ENCODE peak calls at places on chromosome 21, in four cellular contexts. N, O, R and L are unnamed samples.

GRCh38 chr21:17506936-17507335 is 5.9 kb upstream of the CXADR start:
- DNase-seq in R (no peak), N (no peak), O (no peak), L (no peak)

GRCh38 chr21:31880816-31881215 is 8.0 kb downstream of the HUNK start:
- DNase-seq in N (no peak), R (no peak), O (no peak), L (no peak)

GRCh38 chr21:20016431-20017005 is 981.7 kb upstream of the NCAM2 start:
- DNase-seq in N (no peak), R (no peak), O (no peak), L (peak)

GRCh38 chr21:39575778-39576177 is 37.0 kb upstream of the B3GALT5 start:
- DNase-seq in N (no peak), R (no peak), O (no peak), L (no peak)

GRCh38 chr21:15722591-15723324 is 7.0 kb upstream of the USP25 start:
- DNase-seq in N (no peak), R (no peak), O (no peak), L (peak)

GRCh38 chr21:36347278-36347961 is 27.4 kb downstream of the MORC3 start:
- DNase-seq in N (no peak), O (no peak), R (no peak), L (no peak)

GRCh38 chr21:28445081-28445830 is 547.4 kb downstream of the LTN1 start:
- DNase-seq in R (no peak), N (no peak), O (no peak), L (no peak)

GRCh38 chr21:36422279-36423098 is 37.3 kb downstream of the CHAF1B start:
- DNase-seq in R (peak), N (peak), O (no peak), L (peak)

GRCh38 chr21:46052703-46053651 is 44.9 kb upstream of the COL6A2 start:
- DNase-seq in R (no peak), O (no peak), N (peak), L (peak)

GRCh38 chr21:46148106-46148505 is 7.3 kb downstream of the FTCD start:
- DNase-seq in R (no peak), O (no peak), N (no peak), L (no peak)

GRCh38 chr21:22363504-22363903 is 1365.3 kb downstream of the NCAM2 start:
- DNase-seq in N (no peak), R (no peak), O (no peak), L (no peak)

GRCh38 chr21:31182231-31183129 is 144.2 kb upstream of the KRTAP19-8 start:
- DNase-seq in N (no peak), R (no peak), O (no peak), L (no peak)

GRCh38 chr21:41506526-41507520 is 1.1 kb downstream of the TMPRSS2 start:
- DNase-seq in O (no peak), N (no peak), R (peak), L (peak)
- H3K4me3 ChIP-seq in O (no peak), N (no peak), R (peak), L (peak)

GRCh38 chr21:43919283-43919682 is 54.3 kb downstream of the AGPAT3 start:
- DNase-seq in N (no peak), O (no peak), R (no peak), L (no peak)

GRCh38 chr21:43921979-43922945 is 57.2 kb downstream of the AGPAT3 start:
- DNase-seq in R (no peak), O (no peak), N (no peak), L (no peak)

GRCh38 chr21:43918385-43918947 is 53.4 kb downstream of the AGPAT3 start:
- DNase-seq in O (no peak), R (no peak), N (no peak), L (no peak)

GRCh38 chr21:43921602-43921978 is 56.6 kb downstream of the AGPAT3 start:
- DNase-seq in O (no peak), N (no peak), R (no peak), L (no peak)

DNA sequence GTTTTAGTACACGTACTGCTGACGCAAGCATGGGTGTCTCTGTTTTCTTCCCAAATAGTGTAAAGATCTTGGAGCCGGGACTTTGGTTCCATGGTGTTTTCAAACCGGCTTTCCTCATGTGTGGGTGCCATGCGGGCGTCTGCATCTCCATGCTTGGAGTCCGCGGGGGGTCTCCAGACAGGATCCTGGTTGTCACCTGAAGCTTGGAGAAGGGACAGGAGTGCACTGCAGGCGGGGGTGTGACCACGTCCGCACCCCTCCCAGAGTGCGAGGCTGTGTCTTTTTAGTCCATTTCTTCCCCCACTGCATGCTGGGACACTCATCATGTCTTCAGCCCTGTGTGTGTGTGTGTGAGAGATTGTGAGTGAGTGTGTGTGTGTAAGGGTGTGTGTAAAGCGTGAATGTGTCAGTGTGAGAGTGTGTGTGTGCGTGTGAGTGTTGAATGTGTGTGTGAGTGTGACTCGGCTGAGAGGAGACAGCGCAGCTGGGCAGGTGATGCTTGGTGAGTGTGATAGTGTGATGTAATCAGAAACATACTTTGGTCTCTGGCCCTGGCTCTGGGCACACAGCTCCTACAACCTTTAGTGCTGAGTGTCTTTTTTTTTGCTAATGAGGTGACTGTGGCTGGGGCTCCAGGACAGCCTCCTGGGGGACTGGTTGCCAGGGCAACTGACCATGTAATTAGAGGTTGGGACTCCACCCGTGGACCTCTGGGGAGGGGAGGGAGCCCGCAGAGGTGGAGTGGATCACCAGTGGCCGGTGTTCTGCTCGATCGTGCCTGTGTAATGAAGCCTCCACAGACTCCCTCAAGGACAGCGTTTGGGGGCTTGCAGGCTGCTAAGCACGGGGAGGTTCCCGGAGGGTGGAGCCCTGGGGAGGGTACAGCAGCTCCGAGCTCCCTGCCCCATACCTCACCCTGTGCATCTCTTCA is 55.1 kb downstream of the AGPAT3 start:
- DNase-seq in R (no peak), N (no peak), O (no peak), L (peak)
- H3K4me3 ChIP-seq in R (no peak), N (no peak), O (no peak), L (no peak)

GRCh38 chr21:33026299-33026858 is 644 bp downstream of the OLIG2 start:
- DNase-seq in O (no peak), R (no peak), N (no peak), L (peak)

GRCh38 chr21:33028759-33029511 is 3.2 kb downstream of the OLIG2 start:
- DNase-seq in R (no peak), N (no peak), O (no peak), L (peak)

GRCh38 chr21:33028271-33028670 is 2.5 kb downstream of the OLIG2 start:
- DNase-seq in N (no peak), O (no peak), R (no peak), L (no peak)

GRCh38 chr21:33026878-33027400 is 1.2 kb downstream of the OLIG2 start:
- DNase-seq in N (no peak), O (no peak), R (no peak), L (peak)

GRCh38 chr21:33027401-33028185 is 1.9 kb downstream of the OLIG2 start:
- DNase-seq in R (no peak), O (no peak), N (no peak), L (peak)
- H3K4me3 ChIP-seq in R (no peak), O (no peak), N (no peak), L (no peak)

GRCh38 chr21:43341349-43342163 is 85.4 kb downstream of the SIK1 start:
- DNase-seq in N (no peak), O (no peak), R (no peak), L (no peak)

GRCh38 chr21:43342301-43342881 is 84.5 kb downstream of the SIK1 start:
- DNase-seq in O (no peak), N (no peak), R (no peak), L (no peak)

GRCh38 chr21:43338951-43339350 is 88.0 kb downstream of the SIK1 start:
- DNase-seq in O (no peak), R (no peak), N (no peak), L (no peak)

GRCh38 chr21:43339668-43340067 is 87.3 kb downstream of the SIK1 start:
- DNase-seq in N (no peak), O (no peak), R (no peak), L (no peak)

GRCh38 chr21:43340491-43341348 is 86.2 kb downstream of the SIK1 start:
- DNase-seq in N (peak), O (no peak), R (no peak), L (no peak)
- H3K4me3 ChIP-seq in N (peak), O (no peak), R (no peak), L (no peak)

GRCh38 chr21:44920694-44921604 is at the start of gene ITGB2:
- DNase-seq in O (no peak), R (no peak), N (no peak), L (no peak)
- H3K4me3 ChIP-seq in O (peak), R (no peak), N (no peak), L (no peak)